ENCODE peak calls at places on chromosomes 12 and 14, in six cellular contexts. S is A549, A is sigmoid colon, X is right atrium auricular region, T is mammary epithelial cell, K is tibial nerve. Z is an unnamed sample.
A peak's percentile ranks its signal among the peaks of the same experiment; 100 is the strongest.

GRCh38 chr12:11672833-11673232 is 23.4 kb downstream of the ETV6 start:
- DNase-seq in T (no peak), X (no peak), S (no peak), A (no peak), K (no peak), Z (no peak)

GRCh38 chr12:84793558-84794367 is 118.8 kb downstream of the SLC6A15 start:
- DNase-seq in A (no peak), X (no peak), T (peak; percentile 70), K (no peak), S (no peak), Z (no peak)

GRCh38 chr12:59088673-59089072 is 168.4 kb upstream of the LRIG3 start:
- DNase-seq in S (no peak), X (no peak), K (no peak), A (no peak), T (no peak), Z (no peak)

GRCh38 chr12:9943244-9943643 is 11.1 kb upstream of the CLEC2A start:
- DNase-seq in K (no peak), S (no peak), A (no peak), X (no peak), T (no peak), Z (no peak)

GRCh38 chr12:45726594-45727300 is 2.8 kb upstream of the ARID2 start:
- DNase-seq in T (peak; percentile 39), S (peak; percentile 33), A (peak; percentile 83), X (peak; percentile 63), K (peak; percentile 53), Z (no peak)

GRCh38 chr14:24556756-24557155 is 19.3 kb downstream of the CTSG start:
- DNase-seq in K (no peak), T (peak; percentile 84), A (no peak), S (no peak), X (no peak), Z (no peak)

GRCh38 chr14:61586539-61587396 is 108.5 kb upstream of the HIF1A start:
- DNase-seq in K (no peak), S (no peak), A (no peak), T (peak; percentile 37), X (no peak), Z (no peak)

GRCh38 chr14:72515779-72516770 is 377.8 kb downstream of the DPF3 start:
- DNase-seq in T (no peak), X (peak; percentile 50), S (no peak), A (no peak), K (no peak), Z (no peak)

GRCh38 chr14:24353551-24354529 is 14.0 kb upstream of the RIPK3 start:
- DNase-seq in S (no peak), X (no peak), K (no peak), T (peak; percentile 79), A (no peak), Z (no peak)

DNA sequence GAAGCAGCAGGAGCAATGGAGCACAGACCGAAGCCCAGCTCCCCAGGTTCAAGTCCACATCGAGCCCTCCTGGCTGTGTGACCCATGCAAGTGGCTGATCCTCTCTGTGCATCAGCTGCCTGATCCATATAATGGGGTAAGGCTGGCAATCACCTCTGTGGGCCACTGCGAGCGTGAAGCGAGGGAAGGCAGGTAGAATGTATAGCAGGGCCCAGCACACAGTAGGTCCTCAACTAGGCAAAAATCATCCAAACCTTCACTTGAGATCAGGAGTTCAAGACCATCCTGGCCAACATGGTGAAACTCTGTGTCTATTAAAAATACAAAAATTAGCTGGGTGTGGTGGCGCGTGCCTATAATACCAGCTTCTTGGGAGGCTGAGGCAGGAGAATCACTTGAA is 102.6 kb downstream of the SCARB1 start:
- DNase-seq in A (no peak), T (no peak), K (no peak), X (no peak), S (no peak), Z (no peak)
- H3K9me3 ChIP-seq in A (peaks cover 4% of the 10 kb centered on the region), T (peaks cover 7% of the 10 kb centered on the region), K (no peaks in the 10 kb centered on the region), X (no peaks in the 10 kb centered on the region), S (peaks cover 26% of the 10 kb centered on the region), Z (peaks cover 10% of the 10 kb centered on the region)

GRCh38 chr12:120445911-120446909 is at the start of the genes GATC and TRIAP1:
- DNase-seq in T (peak; percentile 84), K (peak; percentile 78), A (peak; percentile 87), S (peak; percentile 72), X (peak; percentile 83), Z (peak; percentile 88)
- H3K4me3 ChIP-seq in T (peak within 1 kb of the TSS; percentile 70), K (peak within 1 kb of the TSS; percentile 70), A (peak within 1 kb of the TSS; percentile 86), S (peak within 1 kb of the TSS; percentile 84), X (peak within 1 kb of the TSS; percentile 84), Z (peak within 1 kb of the TSS; percentile 83)

DNA sequence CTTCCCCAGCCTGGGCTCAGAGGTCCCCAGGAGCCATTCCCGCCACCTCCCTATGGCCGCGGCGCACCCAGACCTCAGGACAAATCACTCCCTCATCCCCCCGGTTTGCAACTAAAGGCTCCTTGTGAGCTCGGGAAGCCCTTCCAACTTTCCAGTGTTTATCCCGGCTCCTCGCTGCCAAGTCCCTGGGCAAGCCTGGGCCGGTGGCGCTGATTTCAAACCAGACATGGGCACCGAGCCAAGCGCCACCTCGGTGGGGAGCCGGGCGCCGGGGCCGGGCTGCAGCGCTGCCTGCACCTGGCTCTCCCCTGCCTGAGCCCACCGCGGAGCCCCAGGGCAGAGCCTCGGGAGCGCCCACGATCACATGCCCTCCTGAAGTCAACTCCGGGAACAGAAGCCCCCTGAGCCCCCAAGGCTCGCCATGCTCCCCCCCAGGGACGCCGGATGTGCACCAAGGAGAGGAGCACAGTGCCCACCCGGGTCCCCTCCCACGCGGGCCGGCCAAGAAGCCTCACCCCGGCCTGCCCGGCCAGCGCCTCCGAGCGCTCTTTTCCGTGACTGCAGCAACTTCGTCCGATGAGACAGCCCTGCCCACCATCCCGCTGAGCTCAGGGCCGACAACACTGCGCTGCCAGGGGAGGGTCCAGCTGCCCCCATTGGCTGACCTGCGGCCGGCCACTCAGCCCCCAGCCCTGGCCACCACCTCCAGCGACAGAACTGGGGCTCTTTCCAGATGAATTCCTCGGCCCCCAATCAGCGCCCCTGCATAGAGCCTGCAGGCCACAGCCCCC is 50.0 kb downstream of the NCOR2 start:
- DNase-seq in T (peak; percentile 81), A (peak; percentile 94), X (no peak), S (peak; percentile 59), K (peak; percentile 57), Z (no peak)
- H3K4me1 ChIP-seq in T (peaks cover 79% of the 10 kb centered on the region), A (peaks cover 93% of the 10 kb centered on the region), X (peaks cover 6% of the 10 kb centered on the region), S (peaks cover 63% of the 10 kb centered on the region), K (peaks cover 89% of the 10 kb centered on the region), Z (peaks cover 4% of the 10 kb centered on the region)

DNA sequence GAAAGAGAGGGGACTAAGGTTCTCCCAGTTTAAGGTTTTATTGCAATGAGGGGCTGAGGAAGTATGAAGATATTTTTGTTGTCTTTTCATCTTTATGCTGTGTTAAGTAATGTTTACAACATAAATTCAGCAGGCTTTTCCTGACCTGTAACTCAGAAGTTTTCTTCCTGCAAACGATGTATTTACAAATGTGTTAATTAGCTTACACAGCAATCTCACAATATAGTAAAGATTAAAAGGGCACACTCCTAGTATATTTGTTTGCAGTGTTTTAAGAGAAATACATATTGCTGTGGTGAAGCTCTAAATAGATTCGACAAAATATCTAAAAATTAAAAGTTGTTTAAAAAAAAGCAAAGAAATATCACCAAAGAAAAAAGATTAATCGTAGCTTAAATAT is 55.7 kb downstream of the OR11H12 start:
- DNase-seq in A (no peak), T (no peak), K (no peak), X (no peak), S (no peak), Z (no peak)
- H3K9me3 ChIP-seq in A (peaks cover 6% of the 10 kb centered on the region), T (peaks cover 5% of the 10 kb centered on the region), K (no peaks in the 10 kb centered on the region), X (no peaks in the 10 kb centered on the region), S (no peaks in the 10 kb centered on the region), Z (no peaks in the 10 kb centered on the region)

GRCh38 chr14:50410016-50410530 is 13.4 kb upstream of the CDKL1 start:
- DNase-seq in K (no peak), S (no peak), X (no peak), T (no peak), A (no peak), Z (no peak)
- H3K4me3 ChIP-seq in K (no peak overlapping the region), S (no peak overlapping the region), X (no peak overlapping the region), T (no peak overlapping the region), A (no peak overlapping the region), Z (no peak overlapping the region)

DNA sequence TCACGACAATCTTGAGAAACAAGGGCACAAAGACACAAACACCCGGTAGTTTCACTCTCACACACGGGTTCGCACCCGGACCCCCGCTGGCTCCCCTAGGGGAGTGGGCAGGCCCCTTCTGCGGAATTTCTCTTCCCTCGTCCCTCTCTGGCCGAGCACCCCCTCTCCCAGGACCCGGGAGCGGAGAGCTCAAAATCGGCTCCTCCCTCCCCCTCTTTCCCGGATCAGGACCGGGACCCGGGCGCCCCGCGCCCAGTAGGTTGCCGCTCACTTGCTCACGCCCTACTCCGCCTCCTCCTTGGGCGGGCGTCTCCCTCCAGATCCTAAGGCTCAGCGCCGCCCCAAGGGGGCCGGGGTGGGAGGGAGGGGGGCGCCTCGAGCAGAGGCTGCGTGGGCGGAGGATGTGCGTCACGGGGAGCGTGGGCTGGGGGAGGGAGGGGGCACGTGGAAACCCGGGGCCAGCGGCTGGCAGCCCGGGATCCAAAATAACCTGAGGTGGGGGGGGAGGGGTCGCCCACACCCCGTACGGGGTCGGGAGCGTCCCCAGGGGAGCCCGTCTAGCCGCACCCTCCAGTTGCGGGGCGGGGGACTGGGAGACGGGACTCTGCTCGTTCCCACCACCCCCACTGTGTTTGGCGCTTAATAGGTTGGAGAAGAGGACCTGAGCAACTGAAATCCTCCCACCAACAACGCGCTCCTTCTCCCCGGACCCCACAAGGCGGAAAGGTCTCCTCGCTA is 1.8 kb upstream of the NAB2 start:
- DNase-seq in X (peak; percentile 94), S (peak; percentile 80), A (peak; percentile 98), T (peak; percentile 86), K (peak; percentile 88), Z (peak; percentile 88)
- H3K4me1 ChIP-seq in X (no peaks in the 10 kb centered on the region), S (peaks cover 19% of the 10 kb centered on the region), A (peaks cover 46% of the 10 kb centered on the region), T (peaks cover 45% of the 10 kb centered on the region), K (peaks cover 25% of the 10 kb centered on the region), Z (peaks cover 31% of the 10 kb centered on the region)

Z was measured in CD8-positive, alpha-beta T cell.